ENCODE peak calls at places on chromosomes 6 and 20, in five cellular contexts. F, G, N, U and X are unnamed samples.

GRCh38 chr20:51195990-51196389 is 173.1 kb upstream of the KCNG1 start:
- DNase-seq in U (no peak), G (no peak), N (no peak), F (no peak), X (no peak)

GRCh38 chr20:49835031-49835430 is 22.4 kb downstream of the SLC9A8 start:
- DNase-seq in U (no peak), F (no peak), N (no peak), G (no peak), X (no peak)

GRCh38 chr20:5781798-5782750 is 31.9 kb downstream of the SHLD1 start:
- DNase-seq in U (no peak), F (no peak), G (no peak), N (peak), X (no peak)

GRCh38 chr6:166580076-166581050 is 6.1 kb downstream of the RAMACL start:
- DNase-seq in N (no peak), F (no peak), G (no peak), U (no peak), X (no peak)

GRCh38 chr6:157546366-157546765 is 165.4 kb downstream of the ZDHHC14 start:
- DNase-seq in G (no peak), F (no peak), N (no peak), U (peak), X (no peak)

GRCh38 chr6:53833147-53833546 is 38.3 kb downstream of the LRRC1 start:
- DNase-seq in N (no peak), G (no peak), F (no peak), U (no peak), X (no peak)

GRCh38 chr6:5899216-5900045 is 107.3 kb downstream of the NRN1 start:
- DNase-seq in G (no peak), U (no peak), N (no peak), F (no peak), X (peak)

GRCh38 chr6:129567374-129567773 is 142.6 kb downstream of the ARHGAP18 start:
- DNase-seq in F (peak), G (no peak), U (peak), N (peak), X (peak)

GRCh38 chr6:32972353-32973143 is 4.2 kb downstream of the BRD2 start:
- DNase-seq in G (no peak), F (no peak), U (no peak), N (peak), X (peak)

GRCh38 chr6:7047966-7048365 is 59.8 kb upstream of the RREB1 start:
- DNase-seq in N (peak), G (no peak), F (no peak), U (no peak), X (no peak)

GRCh38 chr6:24883618-24884017 is 52.1 kb downstream of the RIPOR2 start:
- DNase-seq in F (no peak), N (no peak), G (no peak), U (peak), X (no peak)

GRCh38 chr6:19424853-19425252 is 412.3 kb upstream of the ID4 start:
- DNase-seq in N (no peak), F (no peak), U (no peak), G (no peak), X (no peak)

GRCh38 chr6:14354919-14355572 is 237.5 kb downstream of the CD83 start:
- DNase-seq in F (no peak), G (no peak), N (no peak), U (peak), X (no peak)

GRCh38 chr20:49704932-49705336 is 8.7 kb downstream of the B4GALT5 start:
- DNase-seq in F (no peak), G (no peak), N (no peak), U (no peak), X (no peak)

GRCh38 chr6:124961784-124962611 is at the start of gene RNF217:
- DNase-seq in G (peak), F (no peak), U (peak), N (peak), X (peak)

GRCh38 chr6:11702039-11702795 is 76.4 kb downstream of the ADTRP start:
- DNase-seq in F (no peak), U (no peak), N (no peak), G (no peak), X (no peak)

GRCh38 chr6:39896701-39897100 is 37.6 kb downstream of the MOCS1 start:
- DNase-seq in G (no peak), N (no peak), U (no peak), F (no peak), X (no peak)

GRCh38 chr6:37980222-37980595 is 160.7 kb downstream of the ZFAND3 start:
- DNase-seq in N (no peak), F (no peak), G (peak), U (peak), X (no peak)

GRCh38 chr6:18148304-18149025 is 6.4 kb downstream of the TPMT start:
- DNase-seq in N (peak), F (peak), U (peak), G (no peak), X (no peak)

GRCh38 chr6:105136433-105137350 is 43.1 kb downstream of the POPDC3 start:
- DNase-seq in G (peak), F (no peak), U (peak), N (peak), X (peak)

GRCh38 chr6:160391419-160392116 is 43.4 kb downstream of the SLC22A3 start:
- DNase-seq in F (peak), G (no peak), N (no peak), U (peak), X (no peak)

GRCh38 chr6:43773050-43773956 is 3.3 kb downstream of the VEGFA start:
- DNase-seq in N (peak), F (peak), G (peak), U (peak), X (peak)

GRCh38 chr6:43776115-43776798 is 6.2 kb downstream of the VEGFA start:
- DNase-seq in U (no peak), N (no peak), G (no peak), F (no peak), X (no peak)

GRCh38 chr6:43772571-43773049 is 2.6 kb downstream of the VEGFA start:
- DNase-seq in N (peak), G (peak), U (peak), F (no peak), X (peak)

GRCh38 chr6:43774776-43775583 is 5.0 kb downstream of the VEGFA start:
- DNase-seq in G (peak), F (no peak), U (peak), N (peak), X (peak)

GRCh38 chr6:43773981-43774775 is 4.2 kb downstream of the VEGFA start:
- DNase-seq in N (no peak), F (no peak), G (no peak), U (no peak), X (no peak)
- H3K4me3 ChIP-seq in N (peak), F (peak), G (no peak), U (peak), X (peak)

GRCh38 chr20:61806995-61807394 is 258.7 kb downstream of the TAF4 start:
- DNase-seq in G (no peak), F (no peak), U (no peak), N (no peak), X (no peak)
- TF ChIP-seq EZH2 in G (no peak), F (no peak), U (no peak), N (no peak), X (no peak)

DNA sequence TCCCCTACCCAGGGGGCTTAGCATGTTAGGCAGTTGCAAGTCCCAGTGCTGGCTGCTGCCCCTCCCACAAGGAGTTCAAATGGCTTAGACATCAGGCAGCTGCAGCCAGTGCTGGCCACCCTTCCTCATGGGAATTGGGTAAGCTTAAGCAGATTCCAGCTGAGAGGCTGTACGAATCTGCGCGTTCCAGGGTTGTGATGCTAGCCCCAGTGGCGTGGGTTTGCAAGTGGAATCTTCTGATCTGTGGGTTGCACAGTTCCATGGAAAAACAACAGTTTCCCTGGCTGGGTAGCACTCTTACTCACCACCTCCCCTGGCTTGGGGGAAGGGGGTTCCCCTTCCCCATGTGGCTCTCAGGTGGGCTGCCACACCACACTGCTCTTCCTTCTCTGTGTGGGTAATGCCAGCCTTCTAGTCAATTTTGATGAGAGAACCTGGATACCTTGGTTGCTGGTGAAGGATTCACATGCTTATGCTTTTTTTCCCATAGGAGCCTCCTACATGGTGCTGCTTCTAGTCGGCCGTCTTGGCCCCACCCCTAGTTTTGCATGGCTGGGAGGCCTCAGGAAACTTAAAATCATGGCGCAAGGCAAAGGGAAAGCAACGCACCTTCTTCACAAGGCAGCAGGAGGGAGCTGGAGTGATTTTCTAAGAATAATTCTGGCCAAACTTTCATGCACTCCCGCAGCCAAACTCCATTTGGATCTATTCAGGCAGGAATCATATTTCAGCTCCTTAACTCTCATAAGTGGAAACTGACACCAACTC is 13.0 kb downstream of the DYNLT2 start:
- DNase-seq in U (peak), G (no peak), F (no peak), N (no peak), X (no peak)
- H3K4me3 ChIP-seq in U (no peak), G (no peak), F (no peak), N (no peak), X (no peak)

DNA sequence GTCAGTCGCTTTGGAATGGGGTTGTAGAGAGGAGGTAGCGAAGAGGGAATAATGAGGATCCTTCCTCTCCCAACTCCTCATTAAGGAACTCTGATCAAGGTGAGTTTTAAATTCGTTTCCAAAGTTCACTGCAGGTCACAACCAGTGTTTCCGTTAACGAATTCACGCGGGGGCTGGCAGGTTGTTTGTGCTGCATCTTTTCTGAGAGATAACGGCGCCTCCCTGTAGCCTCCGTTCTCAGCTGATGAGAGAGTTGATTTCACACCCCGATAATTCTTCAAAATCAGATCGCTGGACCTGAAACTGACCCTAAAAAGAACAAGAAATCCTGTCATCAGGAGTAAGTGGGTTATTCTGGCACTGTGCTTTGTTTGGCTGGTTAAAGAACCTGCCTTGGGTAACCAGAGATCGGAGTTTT is 33.2 kb upstream of the BTN3A2 start:
- DNase-seq in N (peak), F (no peak), G (no peak), U (no peak), X (no peak)
- TF ChIP-seq EZH2 in N (no peak), F (no peak), G (no peak), U (no peak), X (no peak)

GRCh38 chr20:4166726-4167035 is 151.3 kb upstream of the RNF24 start:
- DNase-seq in G (no peak), U (no peak), N (no peak), F (no peak), X (no peak)
- H3K4me3 ChIP-seq in G (no peak), U (no peak), N (no peak), F (no peak), X (no peak)

DNA sequence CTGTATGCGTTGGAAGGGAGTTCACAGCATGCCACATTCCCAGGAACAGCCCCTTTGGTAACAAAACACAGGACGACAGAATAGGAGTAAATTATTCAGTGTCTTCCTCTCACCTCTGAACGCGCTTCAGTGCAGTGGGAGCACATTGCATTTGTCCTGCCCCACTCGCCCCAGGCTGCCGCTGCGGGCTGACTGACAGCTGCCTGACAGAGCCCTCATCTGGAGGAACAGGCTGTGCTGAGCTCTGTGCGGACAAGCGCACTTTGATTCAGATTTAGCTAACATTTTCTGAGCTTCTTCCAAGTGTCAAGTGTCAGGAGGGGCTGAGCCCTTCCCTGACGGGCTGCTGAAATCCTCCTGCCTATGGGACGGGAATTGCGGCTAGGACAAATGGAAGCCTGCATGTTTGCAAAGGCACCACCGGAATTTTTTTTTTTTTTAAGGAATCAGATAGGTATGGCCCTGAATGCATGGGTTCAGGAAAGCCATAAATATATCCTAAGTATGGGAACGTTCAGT is 383.0 kb upstream of the CDH4 start:
- DNase-seq in N (no peak), F (no peak), G (no peak), U (no peak), X (no peak)
- TF ChIP-seq EZH2 in N (no peak), F (no peak), G (no peak), U (no peak), X (no peak)

GRCh38 chr20:38528167-38528566 is 52.8 kb upstream of the ADIG start:
- DNase-seq in G (no peak), N (no peak), U (no peak), F (no peak), X (no peak)
- H3K4me3 ChIP-seq in G (no peak), N (no peak), U (no peak), F (no peak), X (no peak)

DNA sequence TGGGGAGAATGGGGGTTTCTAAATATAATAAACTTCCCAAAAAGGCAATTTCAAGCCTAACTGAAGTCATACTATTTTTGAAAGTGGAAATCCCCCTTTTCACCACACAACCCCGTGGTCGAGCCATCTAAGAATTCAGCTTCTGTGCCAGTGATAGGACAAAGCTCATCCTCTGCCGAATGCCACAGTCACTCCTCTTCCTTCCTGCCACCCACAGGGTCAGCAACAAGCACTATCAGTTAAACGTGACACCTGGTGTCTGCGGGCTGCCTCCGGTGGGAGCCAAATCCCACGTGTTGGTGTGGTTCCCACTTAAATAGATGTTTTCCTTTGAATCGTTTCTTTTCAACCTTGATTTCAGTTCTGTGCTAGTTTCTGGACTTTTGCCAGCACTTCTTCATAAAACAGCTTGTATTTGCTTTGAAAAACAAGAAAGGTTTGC is 60.7 kb downstream of the TNFAIP3 start:
- DNase-seq in U (peak), F (no peak), N (no peak), G (peak), X (peak)
- TF ChIP-seq EZH2 in U (no peak), F (no peak), N (no peak), G (no peak), X (no peak)

DNA sequence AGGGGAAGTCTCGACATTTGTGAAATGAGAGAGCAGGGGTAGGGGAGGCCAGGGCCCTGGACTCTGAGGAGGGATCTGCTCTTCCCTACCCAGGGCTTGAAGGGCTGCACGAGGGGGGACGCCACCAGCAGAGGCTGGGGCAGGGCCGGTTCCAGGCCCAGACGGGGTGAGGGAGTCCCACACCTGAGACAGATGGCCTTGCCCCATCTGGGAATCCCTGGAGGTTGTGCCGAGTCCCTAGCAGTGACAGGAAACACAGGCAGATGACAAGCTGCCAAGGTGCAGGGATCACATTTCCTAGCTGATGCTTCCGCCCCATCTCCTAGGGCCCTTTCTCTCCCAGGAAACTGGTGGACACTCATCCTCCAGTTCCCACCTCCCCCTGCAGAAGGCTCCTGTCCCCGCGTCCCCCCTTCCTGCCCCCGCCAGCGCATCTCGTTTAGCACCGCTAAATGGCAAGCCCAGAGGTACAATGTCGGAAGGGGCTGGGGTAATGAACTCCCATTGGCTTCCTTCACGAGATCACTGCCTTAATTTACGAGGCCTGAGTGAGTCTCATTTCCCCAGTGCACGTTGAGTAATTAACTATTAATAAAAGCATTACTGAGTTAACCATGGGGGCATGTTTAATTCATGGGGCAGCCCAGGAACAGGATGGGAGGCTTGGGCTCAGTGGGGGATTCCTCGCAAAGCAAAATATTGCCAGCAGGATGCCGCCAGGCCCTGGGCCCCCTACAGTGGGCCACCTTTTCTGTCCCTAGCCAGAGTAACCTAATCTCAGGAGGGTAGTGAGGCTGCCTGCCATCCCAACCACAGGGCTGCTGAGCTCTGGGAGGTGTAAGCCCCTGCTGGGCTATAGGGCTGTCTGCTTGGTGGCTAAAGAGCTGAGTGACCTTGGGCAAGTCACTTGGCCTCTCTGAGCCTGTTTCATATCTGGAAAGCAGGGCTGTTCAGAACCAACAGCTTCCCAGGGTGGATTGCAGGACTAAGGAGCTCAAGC is 35.4 kb upstream of the CDH22 start:
- DNase-seq in U (no peak), G (no peak), F (no peak), N (no peak), X (no peak)
- H3K4me3 ChIP-seq in U (no peak), G (no peak), F (no peak), N (no peak), X (no peak)